ENCODE peak calls at places on chromosomes 6 and 20, in four cellular contexts. One of them, this sample, is unnamed.

GRCh38 chr6:97626586-97627441 is 343.8 kb upstream of the MMS22L start:
- DNase-seq in heart left ventricle: no peak
- DNase-seq in HTR-8/SVneo: no peak
- DNase-seq in DMS153: peak
- DNase-seq in this sample: no peak

GRCh38 chr6:107812370-107812769 is 11.7 kb downstream of the SCML4 start:
- DNase-seq in heart left ventricle: no peak
- DNase-seq in HTR-8/SVneo: no peak
- DNase-seq in DMS153: no peak
- DNase-seq in this sample: peak

GRCh38 chr6:34170341-34170740 is 24.5 kb upstream of the GRM4 start:
- DNase-seq in heart left ventricle: no peak
- DNase-seq in HTR-8/SVneo: no peak
- DNase-seq in DMS153: no peak
- DNase-seq in this sample: no peak

GRCh38 chr6:137161975-137162374 is 11.5 kb downstream of the IL22RA2 start:
- DNase-seq in heart left ventricle: peak
- DNase-seq in HTR-8/SVneo: no peak
- DNase-seq in DMS153: no peak
- DNase-seq in this sample: no peak

GRCh38 chr6:29619578-29619977 is 13.4 kb downstream of the GABBR1 start:
- DNase-seq in heart left ventricle: no peak
- DNase-seq in HTR-8/SVneo: no peak
- DNase-seq in DMS153: no peak
- DNase-seq in this sample: no peak

GRCh38 chr20:25000268-25000801 is 7.8 kb upstream of the APMAP start:
- DNase-seq in heart left ventricle: peak
- DNase-seq in HTR-8/SVneo: peak
- DNase-seq in DMS153: peak
- DNase-seq in this sample: peak

GRCh38 chr6:41935685-41936072 is 5.9 kb downstream of the CCND3 start:
- DNase-seq in heart left ventricle: no peak
- DNase-seq in HTR-8/SVneo: no peak
- DNase-seq in DMS153: no peak
- DNase-seq in this sample: no peak

GRCh38 chr20:52086878-52087277 is 104.7 kb downstream of the ZFP64 start:
- DNase-seq in heart left ventricle: no peak
- DNase-seq in HTR-8/SVneo: no peak
- DNase-seq in DMS153: no peak
- DNase-seq in this sample: no peak

GRCh38 chr6:121436966-121437756 is 1.7 kb downstream of the GJA1 start:
- DNase-seq in heart left ventricle: peak
- DNase-seq in HTR-8/SVneo: peak
- DNase-seq in DMS153: no peak
- DNase-seq in this sample: no peak

GRCh38 chr20:63457737-63458136 is 14.7 kb downstream of the KCNQ2 start:
- DNase-seq in heart left ventricle: peak
- DNase-seq in HTR-8/SVneo: no peak
- DNase-seq in DMS153: peak
- DNase-seq in this sample: no peak

GRCh38 chr6:104639671-104640070 is 220.0 kb downstream of the HACE1 start:
- DNase-seq in heart left ventricle: no peak
- DNase-seq in HTR-8/SVneo: no peak
- DNase-seq in DMS153: no peak
- DNase-seq in this sample: no peak

GRCh38 chr20:9389321-9389720 is 125.1 kb upstream of the LAMP5 start:
- DNase-seq in heart left ventricle: no peak
- DNase-seq in HTR-8/SVneo: no peak
- DNase-seq in DMS153: no peak
- DNase-seq in this sample: no peak

GRCh38 chr6:16174368-16175078 is 45.6 kb downstream of the MYLIP start:
- DNase-seq in heart left ventricle: no peak
- DNase-seq in HTR-8/SVneo: no peak
- DNase-seq in DMS153: no peak
- DNase-seq in this sample: no peak

GRCh38 chr20:1415667-1416468 is 23.0 kb upstream of the FKBP1A start:
- DNase-seq in heart left ventricle: no peak
- DNase-seq in HTR-8/SVneo: peak
- DNase-seq in DMS153: no peak
- DNase-seq in this sample: no peak

GRCh38 chr6:37705239-37706051 is 7.8 kb upstream of the MDGA1 start:
- DNase-seq in heart left ventricle: peak
- DNase-seq in HTR-8/SVneo: no peak
- DNase-seq in DMS153: peak
- DNase-seq in this sample: peak

GRCh38 chr6:3751019-3751729 is at the start of gene PXDC1:
- DNase-seq in heart left ventricle: no peak
- DNase-seq in HTR-8/SVneo: no peak
- DNase-seq in DMS153: no peak
- DNase-seq in this sample: no peak

GRCh38 chr20:56628873-56629463 is at the start of gene TFAP2C:
- DNase-seq in heart left ventricle: peak
- DNase-seq in HTR-8/SVneo: peak
- DNase-seq in DMS153: peak
- DNase-seq in this sample: no peak

GRCh38 chr6:130560231-130560630 is 194.4 kb downstream of the TMEM200A start:
- DNase-seq in heart left ventricle: no peak
- DNase-seq in HTR-8/SVneo: no peak
- DNase-seq in DMS153: no peak
- DNase-seq in this sample: no peak

GRCh38 chr6:142444388-142444787 is 142.6 kb downstream of the ADGRG6 start:
- DNase-seq in heart left ventricle: no peak
- DNase-seq in HTR-8/SVneo: no peak
- DNase-seq in DMS153: no peak
- DNase-seq in this sample: no peak

GRCh38 chr20:39518649-39519048 is 556.5 kb downstream of the DHX35 start:
- DNase-seq in heart left ventricle: no peak
- DNase-seq in HTR-8/SVneo: no peak
- DNase-seq in DMS153: no peak
- DNase-seq in this sample: no peak

GRCh38 chr20:61940976-61941720 is 124.5 kb downstream of the TAF4 start:
- DNase-seq in heart left ventricle: peak
- DNase-seq in HTR-8/SVneo: no peak
- DNase-seq in DMS153: no peak
- DNase-seq in this sample: no peak

GRCh38 chr20:60695223-60695622 is 556.8 kb upstream of the CDH4 start:
- DNase-seq in heart left ventricle: no peak
- DNase-seq in HTR-8/SVneo: peak
- DNase-seq in DMS153: no peak
- DNase-seq in this sample: no peak

GRCh38 chr6:141539617-141540016 is 593.1 kb upstream of the GJE1 start:
- DNase-seq in heart left ventricle: no peak
- DNase-seq in HTR-8/SVneo: no peak
- DNase-seq in DMS153: no peak
- DNase-seq in this sample: no peak

GRCh38 chr6:146028250-146028789 is 542 bp upstream of the GRM1 start:
- DNase-seq in heart left ventricle: peak
- DNase-seq in HTR-8/SVneo: peak
- DNase-seq in DMS153: no peak
- DNase-seq in this sample: no peak

GRCh38 chr6:72464791-72465691 is 156.8 kb upstream of the KCNQ5 start:
- DNase-seq in heart left ventricle: no peak
- DNase-seq in HTR-8/SVneo: peak
- DNase-seq in DMS153: no peak
- DNase-seq in this sample: no peak

GRCh38 chr20:24948939-24949679 is at the start of gene CST7:
- DNase-seq in heart left ventricle: no peak
- DNase-seq in HTR-8/SVneo: peak
- DNase-seq in DMS153: no peak
- DNase-seq in this sample: no peak

GRCh38 chr6:111731404-111732195 is 125.9 kb upstream of the TRAF3IP2 start:
- DNase-seq in heart left ventricle: no peak
- DNase-seq in HTR-8/SVneo: no peak
- DNase-seq in DMS153: no peak
- DNase-seq in this sample: no peak

GRCh38 chr6:42694586-42694985 is 27.8 kb downstream of the PRPH2 start:
- DNase-seq in heart left ventricle: no peak
- DNase-seq in HTR-8/SVneo: no peak
- DNase-seq in DMS153: no peak
- DNase-seq in this sample: no peak

GRCh38 chr6:157269261-157269794 is 54.0 kb downstream of the TMEM242 start:
- DNase-seq in heart left ventricle: peak
- DNase-seq in HTR-8/SVneo: peak
- DNase-seq in DMS153: no peak
- DNase-seq in this sample: peak

GRCh38 chr6:157615411-157615763 is 207.7 kb upstream of the SNX9 start:
- DNase-seq in heart left ventricle: no peak
- DNase-seq in HTR-8/SVneo: no peak
- DNase-seq in DMS153: no peak
- DNase-seq in this sample: no peak

GRCh38 chr20:56588996-56589395 is 40.1 kb upstream of the TFAP2C start:
- DNase-seq in heart left ventricle: no peak
- DNase-seq in HTR-8/SVneo: no peak
- DNase-seq in DMS153: no peak
- DNase-seq in this sample: no peak

GRCh38 chr6:36734486-36735060 is 36.9 kb downstream of the RAB44 start:
- DNase-seq in heart left ventricle: no peak
- DNase-seq in HTR-8/SVneo: no peak
- DNase-seq in DMS153: no peak
- DNase-seq in this sample: no peak